ENCODE peak calls at places on chromosome 22, in nine cellular contexts. C, Q, E, S, Z, K, I, U and B are unnamed samples. For H3K4me1, the result is how much of the 10 kb centered on the place peaks cover.

GRCh38 chr22:36830601-36831000 is 13.8 kb upstream of the PVALB start:
- DNase-seq in E (no peak), Q (no peak), U (no peak), C (no peak), K (no peak), S (no peak), Z (no peak), I (no peak), B (no peak)

GRCh38 chr22:35629406-35630234 is 12.5 kb upstream of the MB start:
- DNase-seq in U (peak), Q (peak), C (peak), Z (peak), K (peak), E (peak), I (peak), S (peak), B (peak)

GRCh38 chr22:49500942-49501395 is 326.7 kb downstream of the BRD1 start:
- DNase-seq in S (no peak), Q (no peak), E (no peak), Z (no peak), C (no peak), K (no peak), I (no peak), U (no peak), B (no peak)

GRCh38 chr22:42265321-42265720 is 5.1 kb downstream of the TCF20 start:
- DNase-seq in Z (no peak), C (no peak), K (no peak), Q (no peak), U (no peak), I (no peak), E (no peak), S (no peak), B (no peak)

GRCh38 chr22:27335102-27335660 is 466.4 kb downstream of the MN1 start:
- DNase-seq in S (no peak), U (no peak), Q (no peak), I (no peak), E (no peak), C (no peak), Z (no peak), K (no peak), B (no peak)

GRCh38 chr22:38729946-38730345 is 24.2 kb downstream of the GTPBP1 start:
- DNase-seq in K (no peak), U (peak), Z (no peak), Q (no peak), C (no peak), I (no peak), S (no peak), E (no peak), B (no peak)

GRCh38 chr22:25027959-25028840 is 75.7 kb downstream of the KIAA1671 start:
- DNase-seq in C (peak), K (no peak), U (peak), I (no peak), Z (peak), S (no peak), E (peak), Q (no peak), B (peak)

GRCh38 chr22:47437636-47438035 is 675.2 kb downstream of the TBC1D22A start:
- DNase-seq in Z (no peak), E (no peak), U (no peak), K (no peak), S (no peak), C (no peak), I (no peak), Q (no peak), B (no peak)

GRCh38 chr22:44187652-44188230 is 7.0 kb downstream of the PARVG start:
- DNase-seq in S (no peak), I (no peak), E (no peak), Q (no peak), U (peak), C (no peak), Z (no peak), K (no peak), B (no peak)

GRCh38 chr22:35918466-35918865 is 110.2 kb downstream of the RBFOX2 start:
- DNase-seq in S (no peak), U (no peak), K (no peak), I (no peak), C (no peak), Q (no peak), Z (no peak), E (no peak), B (no peak)

GRCh38 chr22:36770116-36770945 is 5.6 kb downstream of the IFT27 start:
- DNase-seq in U (no peak), Q (no peak), Z (no peak), K (peak), I (no peak), C (peak), E (no peak), S (no peak), B (peak)

GRCh38 chr22:31943976-31944699 is at the start of gene YWHAH:
- DNase-seq in C (peak), K (peak), S (peak), Z (peak), I (peak), U (peak), Q (peak), E (peak), B (peak)

GRCh38 chr22:33867118-33867863 is 53.0 kb downstream of the LARGE1 start:
- DNase-seq in Z (peak), I (no peak), S (no peak), Q (peak), E (peak), K (no peak), U (no peak), C (peak), B (no peak)

GRCh38 chr22:37018815-37019308 is 385 bp downstream of the TST start:
- DNase-seq in Z (peak), S (no peak), U (peak), K (peak), C (peak), E (peak), I (peak), Q (peak), B (peak)

GRCh38 chr22:23787910-23788309 is 1.1 kb downstream of the SMARCB1 start:
- DNase-seq in S (no peak), Z (no peak), U (no peak), Q (no peak), K (no peak), C (no peak), E (no peak), I (no peak), B (no peak)

GRCh38 chr22:31628362-31628761 is 33.7 kb downstream of the PISD start:
- DNase-seq in I (no peak), Q (no peak), S (no peak), E (no peak), Z (no peak), U (no peak), K (no peak), C (no peak), B (no peak)

GRCh38 chr22:38203090-38203810 is 1.5 kb downstream of the MAFF start:
- DNase-seq in Q (peak), S (peak), C (peak), U (no peak), I (peak), K (peak), Z (peak), E (peak), B (peak)

GRCh38 chr22:31544481-31545480 is 48.4 kb downstream of the SFI1 start:
- DNase-seq in E (no peak), S (no peak), C (no peak), K (no peak), I (no peak), Q (peak), U (no peak), Z (no peak), B (no peak)

GRCh38 chr22:48177591-48177990 is 1415.1 kb downstream of the TBC1D22A start:
- DNase-seq in Q (no peak), E (no peak), K (no peak), I (no peak), C (no peak), Z (no peak), S (no peak), U (no peak), B (no peak)

DNA sequence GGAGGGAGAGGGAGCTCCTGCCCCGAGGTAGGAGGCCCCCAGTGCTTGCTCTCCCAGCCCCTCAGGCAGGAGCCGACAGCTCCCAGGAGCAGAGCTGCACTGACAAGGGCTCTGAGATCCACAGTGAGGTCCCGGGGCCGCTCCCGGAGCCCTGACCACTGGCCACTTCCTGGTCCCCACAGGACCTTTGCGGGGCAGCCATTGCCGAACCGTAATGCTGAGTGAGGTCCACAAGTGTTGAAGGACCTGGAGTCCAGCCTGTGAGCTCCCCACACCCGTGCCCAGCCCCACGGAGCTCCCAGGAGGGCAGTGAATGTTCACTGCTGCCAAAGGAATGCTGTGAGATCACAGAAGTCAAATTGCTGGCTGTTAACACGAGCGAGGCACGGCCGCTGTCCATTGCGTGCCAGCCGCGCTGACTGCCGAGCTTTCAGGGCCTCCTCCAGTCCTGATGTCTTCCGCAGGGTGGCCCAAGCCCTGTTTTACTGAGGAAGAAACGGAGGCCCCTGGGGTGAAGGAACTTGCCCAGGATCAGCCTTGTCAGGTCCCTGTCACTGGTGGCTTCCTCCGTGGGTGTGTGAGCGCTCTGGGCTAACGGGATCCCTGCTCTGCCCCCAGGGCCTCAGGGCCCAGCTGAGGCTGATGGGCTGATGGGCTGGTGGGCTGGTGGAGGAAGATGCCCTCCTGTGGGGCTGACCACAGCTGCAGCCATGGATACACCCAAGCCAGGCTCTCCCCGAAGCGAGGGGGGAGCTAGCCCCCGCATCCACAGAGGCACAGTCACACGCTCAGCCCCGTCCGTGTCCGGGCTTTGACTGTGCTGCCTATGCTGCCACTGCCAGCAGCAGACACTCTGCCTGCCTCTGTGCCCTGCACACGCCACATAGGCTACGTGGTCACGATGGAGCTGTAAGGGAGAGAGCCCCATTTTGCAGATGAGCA is 70.8 kb downstream of the WNT7B start:
- DNase-seq in U (peak), E (no peak), S (no peak), Z (no peak), I (no peak), C (no peak), Q (peak), K (no peak), B (no peak)
- TF ChIP-seq CTCF in U (no peak), E (no peak), S (no peak), Z (no peak), I (no peak), C (no peak), Q (peak), K (no peak), B (no peak)

DNA sequence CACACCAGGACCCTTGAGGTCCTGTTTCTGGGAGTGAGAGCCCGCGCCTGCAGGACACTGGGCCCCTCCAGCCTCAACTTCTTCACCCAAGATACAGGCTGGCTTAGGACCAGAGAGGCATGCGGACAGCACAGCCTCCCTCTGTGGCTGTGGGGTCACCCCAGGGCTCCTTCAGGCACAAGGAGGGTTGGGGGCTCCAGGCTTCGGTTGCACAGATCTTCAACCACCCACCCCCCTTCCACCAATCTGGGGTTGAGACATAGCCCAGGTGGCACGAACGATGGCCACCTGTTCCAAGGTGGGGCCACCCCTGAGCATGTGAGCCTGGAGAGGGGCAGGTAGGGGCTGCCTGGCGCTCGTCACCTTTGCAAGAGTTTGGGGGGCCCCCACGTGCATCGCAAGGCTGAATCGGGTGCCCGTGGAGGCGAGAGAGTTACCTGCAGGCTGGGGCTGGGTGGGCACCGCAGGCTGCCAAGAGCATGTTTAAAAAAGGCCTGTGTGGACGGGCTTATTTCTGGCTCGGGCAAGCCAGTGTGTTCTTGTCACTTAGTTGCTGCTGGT is 1.2 kb downstream of the ZDHHC8 start:
- DNase-seq in I (no peak), Z (no peak), K (no peak), Q (no peak), U (no peak), S (no peak), E (no peak), C (no peak), B (no peak)
- H3K4me1 ChIP-seq in I (under half), Z (under half), K (half or more), Q (under half), U (half or more), S (half or more), E (under half), C (under half), B (under half)

DNA sequence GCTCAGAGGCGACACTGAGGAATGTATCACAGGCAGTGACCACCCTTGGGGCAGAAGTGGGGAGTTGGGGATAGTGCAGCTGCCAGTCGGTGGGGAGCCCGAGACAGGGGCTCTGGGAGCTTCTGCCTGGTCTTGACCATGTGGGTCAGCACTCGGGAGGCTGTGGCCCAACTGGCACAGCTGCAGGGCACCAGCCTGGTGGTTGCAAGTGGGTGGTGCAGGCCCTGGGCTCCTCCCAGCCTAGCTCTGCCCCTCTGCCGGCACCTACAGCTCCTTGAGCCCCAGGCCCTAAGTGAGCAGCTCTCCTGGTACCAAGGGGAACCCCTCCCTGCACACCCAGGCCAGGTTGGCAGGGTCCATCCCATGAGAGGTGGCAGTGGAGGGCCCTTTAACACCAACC is 12.6 kb upstream of the RASL10A start:
- DNase-seq in K (no peak), E (no peak), C (no peak), Z (no peak), Q (no peak), I (no peak), S (no peak), U (no peak), B (no peak)
- TF ChIP-seq CTCF in K (peak), E (no peak), C (no peak), Z (no peak), Q (no peak), I (no peak), S (no peak), U (no peak), B (peak)

GRCh38 chr22:40196628-40197027 is 18.9 kb downstream of the TNRC6B start:
- DNase-seq in C (peak), S (no peak), E (no peak), U (no peak), I (no peak), Q (peak), K (peak), Z (peak), B (no peak)
- H3K4me1 ChIP-seq in C (under half), S (half or more), E (under half), U (half or more), I (under half), Q (under half), K (under half), Z (under half), B (under half)

DNA sequence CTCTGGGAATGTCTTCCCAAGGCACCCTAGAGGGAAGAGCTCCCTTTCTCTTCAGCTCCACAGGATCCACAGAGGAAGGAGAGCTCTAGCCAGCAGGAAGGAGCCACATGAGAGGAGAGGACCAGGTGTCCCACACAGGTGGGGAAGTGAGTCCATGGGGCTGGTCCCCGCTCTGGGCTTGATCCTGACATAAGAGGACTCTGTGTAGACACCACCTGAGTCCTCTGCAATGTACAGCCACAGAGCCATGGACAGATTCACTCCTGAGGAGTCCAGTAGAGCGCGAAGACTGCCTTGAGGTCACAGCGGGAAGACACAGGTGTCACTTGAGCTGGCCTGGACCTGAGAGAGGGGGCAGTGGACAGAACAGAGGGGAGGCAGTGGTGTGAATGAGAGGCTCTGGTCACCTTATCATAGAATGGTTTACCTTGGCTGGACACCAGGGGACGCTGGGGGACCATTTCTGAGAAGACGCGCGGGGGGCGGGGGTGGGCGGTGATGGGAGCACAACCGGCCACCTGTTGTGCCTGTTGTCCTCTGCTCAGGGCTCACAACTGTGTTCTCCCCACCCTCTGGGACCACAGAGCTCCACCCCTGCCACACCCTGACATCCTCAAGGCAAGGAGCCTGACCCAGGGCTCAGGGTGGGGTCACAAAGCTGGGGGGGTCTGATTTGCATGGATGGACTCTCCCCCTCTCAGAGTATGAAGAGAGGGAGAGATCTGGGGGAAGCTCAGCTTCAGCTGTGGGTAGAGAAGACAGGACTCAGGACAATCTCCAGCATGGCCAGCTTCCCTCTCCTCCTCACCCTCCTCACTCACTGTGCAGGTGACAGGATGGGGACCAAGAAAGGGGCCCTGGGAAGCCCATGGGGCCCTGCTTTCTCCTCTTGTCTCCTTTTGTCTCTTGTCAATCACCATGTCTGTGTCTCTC is 128.2 kb downstream of the ZNF280B start:
- DNase-seq in I (no peak), K (no peak), U (no peak), Z (no peak), E (no peak), S (no peak), Q (no peak), C (no peak), B (peak)
- TF ChIP-seq CTCF in I (no peak), K (no peak), U (no peak), Z (peak), E (no peak), S (no peak), Q (no peak), C (no peak), B (peak)

GRCh38 chr22:26229910-26230309 is 60.6 kb downstream of the SEZ6L start:
- DNase-seq in C (no peak), I (no peak), Z (no peak), E (no peak), U (peak), K (no peak), S (no peak), Q (no peak), B (peak)
- H3K4me1 ChIP-seq in C (under half), I (under half), Z (under half), E (under half), U (half or more), K (under half), S (under half), Q (under half), B (under half)